ENCODE peak calls at places on chromosome 12, in four cellular contexts. One of them, this sample, is unnamed. For H3K4me1, the result is how much of the 10 kb centered on the place peaks cover.

GRCh38 chr12:115632323-115632722 is 645.2 kb downstream of the MED13L start:
- DNase-seq in ovary: no peak
- DNase-seq in neural progenitor cell: no peak
- DNase-seq in OCI-LY7: no peak
- DNase-seq in this sample: no peak

GRCh38 chr12:92039048-92039447 is 106.6 kb downstream of the BTG1 start:
- DNase-seq in OCI-LY7: no peak
- DNase-seq in ovary: no peak
- DNase-seq in neural progenitor cell: no peak
- DNase-seq in this sample: no peak

GRCh38 chr12:49277466-49277865 is 12.6 kb downstream of the TUBA1C start:
- DNase-seq in neural progenitor cell: no peak
- DNase-seq in OCI-LY7: no peak
- DNase-seq in ovary: no peak
- DNase-seq in this sample: no peak

GRCh38 chr12:68636268-68636667 is 25.6 kb downstream of the RAP1B start:
- DNase-seq in OCI-LY7: no peak
- DNase-seq in ovary: no peak
- DNase-seq in neural progenitor cell: no peak
- DNase-seq in this sample: no peak

GRCh38 chr12:11513288-11513687 is 117.9 kb upstream of the PRB2 start:
- DNase-seq in OCI-LY7: peak
- DNase-seq in neural progenitor cell: no peak
- DNase-seq in ovary: no peak
- DNase-seq in this sample: no peak

GRCh38 chr12:96240656-96241055 is 46.5 kb downstream of the ELK3 start:
- DNase-seq in neural progenitor cell: no peak
- DNase-seq in ovary: no peak
- DNase-seq in OCI-LY7: no peak
- DNase-seq in this sample: no peak

GRCh38 chr12:82554529-82554928 is 132.2 kb upstream of the TMTC2 start:
- DNase-seq in neural progenitor cell: no peak
- DNase-seq in ovary: no peak
- DNase-seq in OCI-LY7: no peak
- DNase-seq in this sample: no peak

GRCh38 chr12:47988073-47989022 is 15.9 kb downstream of the COL2A1 start:
- DNase-seq in OCI-LY7: no peak
- DNase-seq in ovary: no peak
- DNase-seq in neural progenitor cell: peak
- DNase-seq in this sample: no peak

GRCh38 chr12:119624971-119625370 is 31.4 kb downstream of the TMEM233 start:
- DNase-seq in OCI-LY7: no peak
- DNase-seq in neural progenitor cell: no peak
- DNase-seq in ovary: no peak
- DNase-seq in this sample: no peak

GRCh38 chr12:25253371-25254068 is 2.8 kb upstream of the KRAS start:
- DNase-seq in OCI-LY7: peak
- DNase-seq in ovary: no peak
- DNase-seq in neural progenitor cell: no peak
- DNase-seq in this sample: no peak

GRCh38 chr12:120783197-120783596 is 57.6 kb downstream of the ACADS start:
- DNase-seq in OCI-LY7: no peak
- DNase-seq in ovary: no peak
- DNase-seq in neural progenitor cell: no peak
- DNase-seq in this sample: no peak

GRCh38 chr12:67430708-67431335 is 161.7 kb downstream of the CAND1 start:
- DNase-seq in ovary: peak
- DNase-seq in OCI-LY7: no peak
- DNase-seq in neural progenitor cell: no peak
- DNase-seq in this sample: peak

GRCh38 chr12:1580036-1580435 is 14.3 kb downstream of the FBXL14 start:
- DNase-seq in neural progenitor cell: peak
- DNase-seq in ovary: no peak
- DNase-seq in OCI-LY7: no peak
- DNase-seq in this sample: no peak

GRCh38 chr12:3409662-3410061 is 81.3 kb upstream of the PRMT8 start:
- DNase-seq in neural progenitor cell: no peak
- DNase-seq in OCI-LY7: no peak
- DNase-seq in ovary: no peak
- DNase-seq in this sample: no peak

GRCh38 chr12:117036046-117036445 is 63.2 kb downstream of the TESC start:
- DNase-seq in ovary: no peak
- DNase-seq in OCI-LY7: no peak
- DNase-seq in neural progenitor cell: no peak
- DNase-seq in this sample: peak

GRCh38 chr12:126483145-126484068 is 1418.2 kb downstream of the AACS start:
- DNase-seq in neural progenitor cell: peak
- DNase-seq in ovary: no peak
- DNase-seq in OCI-LY7: no peak
- DNase-seq in this sample: no peak

GRCh38 chr12:121499929-121500793 is 80.7 kb downstream of the KDM2B start:
- DNase-seq in ovary: peak
- DNase-seq in OCI-LY7: peak
- DNase-seq in neural progenitor cell: peak
- DNase-seq in this sample: peak

GRCh38 chr12:67790660-67791059 is 142.1 kb downstream of the DYRK2 start:
- DNase-seq in ovary: no peak
- DNase-seq in neural progenitor cell: no peak
- DNase-seq in OCI-LY7: no peak
- DNase-seq in this sample: no peak

GRCh38 chr12:119071638-119072231 is 90.4 kb downstream of the SRRM4 start:
- DNase-seq in OCI-LY7: no peak
- DNase-seq in ovary: no peak
- DNase-seq in neural progenitor cell: no peak
- DNase-seq in this sample: no peak

GRCh38 chr12:26847431-26847830 is 14.4 kb upstream of the ITPR2 start:
- DNase-seq in OCI-LY7: no peak
- DNase-seq in ovary: no peak
- DNase-seq in neural progenitor cell: no peak
- DNase-seq in this sample: no peak

GRCh38 chr12:34218193-34219045 is 196.1 kb downstream of the ALG10 start:
- DNase-seq in ovary: peak
- DNase-seq in neural progenitor cell: peak
- DNase-seq in OCI-LY7: peak
- DNase-seq in this sample: peak

GRCh38 chr12:67427336-67427735 is 158.2 kb downstream of the CAND1 start:
- DNase-seq in neural progenitor cell: no peak
- DNase-seq in ovary: no peak
- DNase-seq in OCI-LY7: no peak
- DNase-seq in this sample: no peak

GRCh38 chr12:23929906-23930305 is 19.6 kb downstream of the SOX5 start:
- DNase-seq in OCI-LY7: no peak
- DNase-seq in neural progenitor cell: no peak
- DNase-seq in ovary: no peak
- DNase-seq in this sample: no peak

GRCh38 chr12:24537241-24537860 is 411.6 kb downstream of the BCAT1 start:
- DNase-seq in OCI-LY7: no peak
- DNase-seq in ovary: no peak
- DNase-seq in neural progenitor cell: no peak
- DNase-seq in this sample: no peak

GRCh38 chr12:42742691-42743090 is 153.1 kb upstream of the PRICKLE1 start:
- DNase-seq in ovary: no peak
- DNase-seq in neural progenitor cell: no peak
- DNase-seq in OCI-LY7: no peak
- DNase-seq in this sample: no peak

GRCh38 chr12:25684070-25684469 is 131.0 kb upstream of the LMNTD1 start:
- DNase-seq in ovary: no peak
- DNase-seq in OCI-LY7: no peak
- DNase-seq in neural progenitor cell: no peak
- DNase-seq in this sample: no peak

DNA sequence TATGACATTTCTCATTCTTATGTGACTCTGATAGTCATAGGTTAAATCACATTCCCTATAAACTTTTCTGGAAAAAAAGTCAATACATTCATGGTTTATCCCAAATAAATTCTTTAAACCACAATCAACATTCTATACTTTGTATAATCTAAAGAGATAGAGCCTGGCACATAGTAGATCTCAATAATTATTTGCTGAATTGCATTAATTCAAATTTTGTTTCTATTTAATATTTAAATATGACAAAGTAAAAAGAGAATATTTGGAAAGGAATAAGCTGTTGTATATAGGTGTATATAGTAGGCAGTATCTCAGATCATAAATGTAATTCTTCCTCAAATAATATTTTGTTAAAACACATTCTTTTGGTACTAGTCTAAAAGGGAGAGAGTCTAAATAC is 102.2 kb upstream of the USP15 start:
- DNase-seq in neural progenitor cell: no peak
- DNase-seq in ovary: no peak
- DNase-seq in OCI-LY7: no peak
- DNase-seq in this sample: no peak
- H3K4me1 ChIP-seq in neural progenitor cell: under half
- H3K4me1 ChIP-seq in ovary: under half
- H3K4me1 ChIP-seq in OCI-LY7: under half
- H3K4me1 ChIP-seq in this sample: under half

GRCh38 chr12:107684029-107684790 is 1.4 kb upstream of the PWP1 start:
- DNase-seq in neural progenitor cell: no peak
- DNase-seq in OCI-LY7: no peak
- DNase-seq in ovary: no peak
- DNase-seq in this sample: no peak
- H3K4me3 ChIP-seq in neural progenitor cell: peak
- H3K4me3 ChIP-seq in OCI-LY7: peak
- H3K4me3 ChIP-seq in ovary: no peak
- H3K4me3 ChIP-seq in this sample: no peak

DNA sequence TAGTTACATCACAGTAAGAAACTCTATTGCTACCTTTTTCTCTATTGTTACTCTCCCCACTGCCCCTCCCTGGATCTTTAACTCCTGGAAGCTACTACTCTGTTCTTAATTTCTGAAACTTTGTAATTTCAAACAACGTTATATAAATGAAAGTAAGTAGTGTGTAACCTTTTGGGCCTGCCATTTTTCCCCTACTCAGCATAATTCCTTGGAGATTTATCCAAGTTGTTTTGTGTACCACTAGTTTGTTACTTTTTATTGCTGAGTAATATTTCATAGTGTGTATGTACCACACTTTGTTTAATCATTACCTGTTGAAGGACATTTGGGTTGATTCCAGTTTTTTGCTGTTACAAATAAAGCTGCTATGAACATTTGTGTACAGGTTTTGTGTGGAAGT is 37.9 kb downstream of the ASCL1 start:
- DNase-seq in OCI-LY7: no peak
- DNase-seq in neural progenitor cell: no peak
- DNase-seq in ovary: no peak
- DNase-seq in this sample: no peak
- H3K27ac ChIP-seq in OCI-LY7: no peak
- H3K27ac ChIP-seq in neural progenitor cell: no peak
- H3K27ac ChIP-seq in ovary: no peak
- H3K27ac ChIP-seq in this sample: no peak

DNA sequence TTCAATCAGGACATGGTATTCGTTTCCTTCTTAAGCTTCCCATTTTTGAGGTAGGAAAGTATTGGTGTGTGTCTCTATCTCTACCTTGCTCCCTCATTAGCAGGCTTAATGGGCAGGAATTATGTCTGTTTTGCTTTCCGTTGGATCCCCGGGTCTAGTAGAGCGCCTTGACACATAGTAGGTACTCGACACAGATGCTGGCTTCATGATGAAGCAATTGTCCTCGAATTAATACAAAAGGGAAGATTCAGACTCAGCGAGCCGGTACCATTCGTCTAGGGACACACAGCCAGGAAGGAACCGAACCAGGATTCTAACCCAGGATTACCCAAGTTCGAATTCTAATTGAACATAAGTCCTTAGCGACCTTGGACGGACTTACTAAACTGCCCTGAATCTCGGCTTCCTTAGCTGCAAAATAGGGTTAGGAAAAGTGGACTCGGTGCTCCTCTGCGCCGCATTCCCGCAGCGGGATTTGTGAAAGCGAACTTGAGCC is 496 bp upstream of the ISCU start:
- DNase-seq in OCI-LY7: no peak
- DNase-seq in neural progenitor cell: peak
- DNase-seq in ovary: no peak
- DNase-seq in this sample: no peak
- H3K4me1 ChIP-seq in OCI-LY7: half or more
- H3K4me1 ChIP-seq in neural progenitor cell: under half
- H3K4me1 ChIP-seq in ovary: under half
- H3K4me1 ChIP-seq in this sample: under half

DNA sequence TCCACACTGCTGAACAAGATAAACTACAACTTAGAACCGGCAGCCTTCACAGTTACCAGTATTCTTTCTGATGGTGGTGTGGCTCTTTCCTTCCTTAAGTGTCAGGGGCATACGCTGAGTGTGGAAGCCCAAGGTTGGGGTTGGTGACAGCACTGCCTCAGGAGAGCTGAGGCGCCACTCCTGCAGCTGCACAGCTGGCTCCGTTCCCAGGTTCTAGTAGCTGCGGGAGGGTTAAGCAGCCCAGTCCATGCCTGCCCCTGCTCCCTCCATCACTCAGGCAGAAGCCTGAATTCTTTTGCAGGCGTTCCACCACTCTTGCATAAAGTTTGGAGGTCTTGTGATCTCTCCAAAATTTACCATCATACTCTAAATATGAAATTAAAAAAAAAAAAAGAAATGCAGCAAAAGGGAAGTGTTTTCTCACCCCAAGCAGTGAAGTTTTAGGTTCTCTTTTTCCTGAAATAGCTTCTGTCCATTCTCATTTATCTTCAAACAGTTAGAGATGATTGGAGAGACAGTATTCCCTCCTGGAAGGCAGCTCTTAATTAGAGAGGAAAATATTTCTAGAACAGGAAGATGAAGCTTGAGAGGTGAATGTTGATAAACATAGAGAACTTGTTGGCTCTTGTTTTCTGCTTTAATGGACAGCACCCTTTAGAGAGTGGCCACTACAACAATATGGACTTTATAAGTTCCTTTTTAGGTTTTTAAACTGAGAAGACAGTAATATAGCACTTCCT is 136.1 kb downstream of the FGD4 start:
- DNase-seq in neural progenitor cell: peak
- DNase-seq in OCI-LY7: peak
- DNase-seq in ovary: peak
- DNase-seq in this sample: peak
- H3K4me3 ChIP-seq in neural progenitor cell: no peak
- H3K4me3 ChIP-seq in OCI-LY7: peak
- H3K4me3 ChIP-seq in ovary: peak
- H3K4me3 ChIP-seq in this sample: peak

DNA sequence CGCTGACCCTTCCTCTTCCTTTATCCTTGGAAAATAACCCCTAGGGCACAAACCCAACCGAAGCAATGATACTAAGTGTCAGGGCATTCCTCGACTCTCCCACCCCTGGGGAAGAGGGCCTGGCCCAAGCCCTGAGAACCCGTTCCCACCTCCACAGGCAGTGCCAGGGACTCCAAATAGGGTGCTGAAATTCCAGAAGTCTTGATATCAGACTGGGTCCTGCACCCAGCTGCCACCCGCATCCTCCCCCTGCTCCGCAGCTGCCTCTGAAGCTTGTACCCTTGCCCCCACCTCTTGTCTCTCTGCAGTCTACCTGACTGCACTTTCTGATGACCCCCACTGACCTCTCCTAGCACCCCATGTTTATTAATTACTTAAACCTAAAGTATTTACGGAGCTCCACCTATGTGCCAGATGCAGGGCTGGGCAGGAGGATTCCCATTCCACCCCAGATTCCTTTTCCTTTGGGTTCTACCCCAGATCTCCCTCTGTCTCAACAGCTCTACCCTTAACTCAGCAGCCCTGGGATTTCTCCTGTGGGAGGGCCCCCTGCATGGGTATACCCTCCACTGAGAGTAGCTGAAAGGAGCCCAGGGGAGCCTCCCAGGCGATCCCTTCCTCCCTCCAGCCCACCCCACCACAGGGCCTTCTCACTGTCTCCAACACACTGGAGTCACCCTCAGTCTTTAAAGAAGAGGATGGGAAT is 4.1 kb upstream of the KRT18 start:
- DNase-seq in neural progenitor cell: no peak
- DNase-seq in ovary: no peak
- DNase-seq in OCI-LY7: no peak
- DNase-seq in this sample: no peak
- H3K27ac ChIP-seq in neural progenitor cell: no peak
- H3K27ac ChIP-seq in ovary: no peak
- H3K27ac ChIP-seq in OCI-LY7: no peak
- H3K27ac ChIP-seq in this sample: no peak

This sample was measured in aorta.